ENCODE peak calls at places on chromosomes 13 and 19, in five cellular contexts. One of them, this sample, is unnamed.
A peak's percentile ranks its signal among the peaks of the same experiment; 100 is the strongest.

GRCh38 chr19:12715102-12715501 is 8.6 kb downstream of the TNPO2 start:
- DNase-seq in upper lobe of left lung: no peak
- DNase-seq in IMR-90: no peak
- DNase-seq in cardiac muscle cell: no peak
- DNase-seq in kidney: no peak
- DNase-seq in this sample: no peak

GRCh38 chr13:112592647-112593046 is 4.7 kb upstream of the TUBGCP3 start:
- DNase-seq in upper lobe of left lung: no peak
- DNase-seq in IMR-90: no peak
- DNase-seq in cardiac muscle cell: no peak
- DNase-seq in kidney: peak; percentile 77
- DNase-seq in this sample: no peak

GRCh38 chr19:14182481-14182880 is 23.5 kb downstream of the ADGRL1 start:
- DNase-seq in upper lobe of left lung: no peak
- DNase-seq in IMR-90: no peak
- DNase-seq in cardiac muscle cell: no peak
- DNase-seq in kidney: no peak
- DNase-seq in this sample: no peak

GRCh38 chr19:8308891-8309291 is 733 bp upstream of the CD320 start:
- DNase-seq in upper lobe of left lung: no peak
- DNase-seq in IMR-90: no peak
- DNase-seq in cardiac muscle cell: no peak
- DNase-seq in kidney: peak; percentile 36
- DNase-seq in this sample: no peak

GRCh38 chr19:50720181-50720920 is 749 bp upstream of the SHANK1 start:
- DNase-seq in upper lobe of left lung: no peak
- DNase-seq in IMR-90: no peak
- DNase-seq in cardiac muscle cell: no peak
- DNase-seq in kidney: no peak
- DNase-seq in this sample: no peak

GRCh38 chr13:44393391-44393790 is 19.8 kb downstream of the SERP2 start:
- DNase-seq in upper lobe of left lung: no peak
- DNase-seq in IMR-90: no peak
- DNase-seq in cardiac muscle cell: no peak
- DNase-seq in kidney: peak; percentile 87
- DNase-seq in this sample: no peak

GRCh38 chr19:6529351-6529750 is 1.5 kb upstream of the TNFSF9 start:
- DNase-seq in upper lobe of left lung: no peak
- DNase-seq in IMR-90: no peak
- DNase-seq in cardiac muscle cell: no peak
- DNase-seq in kidney: no peak
- DNase-seq in this sample: no peak

GRCh38 chr13:24684600-24684998 is 4.4 kb downstream of the ATP12A start:
- DNase-seq in upper lobe of left lung: no peak
- DNase-seq in IMR-90: no peak
- DNase-seq in cardiac muscle cell: no peak
- DNase-seq in kidney: no peak
- DNase-seq in this sample: peak; percentile 71

GRCh38 chr13:107650081-107650701 is 565.1 kb downstream of the LIG4 start:
- DNase-seq in upper lobe of left lung: peak; percentile 40
- DNase-seq in IMR-90: peak; percentile 62
- DNase-seq in cardiac muscle cell: peak; percentile 74
- DNase-seq in kidney: peak; percentile 58
- DNase-seq in this sample: peak; percentile 64

GRCh38 chr13:92589955-92590354 is 636.7 kb upstream of the GPC6 start:
- DNase-seq in upper lobe of left lung: no peak
- DNase-seq in IMR-90: no peak
- DNase-seq in cardiac muscle cell: no peak
- DNase-seq in kidney: no peak
- DNase-seq in this sample: no peak

GRCh38 chr13:24032674-24033073 is 127.8 kb upstream of the SPATA13 start:
- DNase-seq in upper lobe of left lung: no peak
- DNase-seq in IMR-90: peak; percentile 34
- DNase-seq in cardiac muscle cell: no peak
- DNase-seq in kidney: no peak
- DNase-seq in this sample: no peak

GRCh38 chr13:76887070-76887563 is 912 bp upstream of the KCTD12 start:
- DNase-seq in upper lobe of left lung: no peak
- DNase-seq in IMR-90: no peak
- DNase-seq in cardiac muscle cell: peak; percentile 79
- DNase-seq in kidney: no peak
- DNase-seq in this sample: no peak

GRCh38 chr19:29499261-29499920 is 26.4 kb upstream of the VSTM2B start:
- DNase-seq in upper lobe of left lung: peak; percentile 14
- DNase-seq in IMR-90: no peak
- DNase-seq in cardiac muscle cell: no peak
- DNase-seq in kidney: no peak
- DNase-seq in this sample: no peak

GRCh38 chr19:10773969-10774368 is 56.1 kb downstream of the DNM2 start:
- DNase-seq in upper lobe of left lung: no peak
- DNase-seq in IMR-90: no peak
- DNase-seq in cardiac muscle cell: no peak
- DNase-seq in kidney: no peak
- DNase-seq in this sample: no peak

GRCh38 chr13:99740261-99740979 is 231.1 kb downstream of the ZIC5 start:
- DNase-seq in upper lobe of left lung: no peak
- DNase-seq in IMR-90: no peak
- DNase-seq in cardiac muscle cell: no peak
- DNase-seq in kidney: no peak
- DNase-seq in this sample: no peak

GRCh38 chr19:843836-844299 is 3.1 kb downstream of the PRTN3 start:
- DNase-seq in upper lobe of left lung: no peak
- DNase-seq in IMR-90: no peak
- DNase-seq in cardiac muscle cell: no peak
- DNase-seq in kidney: no peak
- DNase-seq in this sample: no peak

GRCh38 chr19:30111051-30111450 is 169.0 kb downstream of the URI1 start:
- DNase-seq in upper lobe of left lung: no peak
- DNase-seq in IMR-90: no peak
- DNase-seq in cardiac muscle cell: no peak
- DNase-seq in kidney: no peak
- DNase-seq in this sample: peak; percentile 27

GRCh38 chr19:56840452-56841193 is at the start of the genes PEG3 and ZIM2:
- DNase-seq in upper lobe of left lung: peak; percentile 29
- DNase-seq in IMR-90: no peak
- DNase-seq in cardiac muscle cell: no peak
- DNase-seq in kidney: peak; percentile 90
- DNase-seq in this sample: peak; percentile 92

GRCh38 chr13:74562381-74562780 is 428.2 kb upstream of the KLF12 start:
- DNase-seq in upper lobe of left lung: no peak
- DNase-seq in IMR-90: peak; percentile 1
- DNase-seq in cardiac muscle cell: no peak
- DNase-seq in kidney: no peak
- DNase-seq in this sample: no peak

GRCh38 chr13:42211704-42212103 is 60.2 kb upstream of the AKAP11 start:
- DNase-seq in upper lobe of left lung: no peak
- DNase-seq in IMR-90: peak; percentile 64
- DNase-seq in cardiac muscle cell: no peak
- DNase-seq in kidney: no peak
- DNase-seq in this sample: peak; percentile 12

GRCh38 chr13:99327761-99328160 is 20.6 kb upstream of the GPR183 start:
- DNase-seq in upper lobe of left lung: no peak
- DNase-seq in IMR-90: no peak
- DNase-seq in cardiac muscle cell: no peak
- DNase-seq in kidney: no peak
- DNase-seq in this sample: no peak

GRCh38 chr13:73922728-73923393 is 211.3 kb downstream of the KLF12 start:
- DNase-seq in upper lobe of left lung: no peak
- DNase-seq in IMR-90: peak; percentile 58
- DNase-seq in cardiac muscle cell: no peak
- DNase-seq in kidney: no peak
- DNase-seq in this sample: no peak

GRCh38 chr19:33518541-33518940 is 3.0 kb downstream of the PEPD start:
- DNase-seq in upper lobe of left lung: no peak
- DNase-seq in IMR-90: no peak
- DNase-seq in cardiac muscle cell: no peak
- DNase-seq in kidney: no peak
- DNase-seq in this sample: no peak

GRCh38 chr19:17497149-17497798 is 14.2 kb upstream of the PGLS start:
- DNase-seq in upper lobe of left lung: no peak
- DNase-seq in IMR-90: no peak
- DNase-seq in cardiac muscle cell: no peak
- DNase-seq in kidney: no peak
- DNase-seq in this sample: no peak

GRCh38 chr19:21483589-21484170 is 21.7 kb upstream of the ZNF429 start:
- DNase-seq in upper lobe of left lung: peak; percentile 56
- DNase-seq in IMR-90: no peak
- DNase-seq in cardiac muscle cell: peak; percentile 37
- DNase-seq in kidney: no peak
- DNase-seq in this sample: peak; percentile 3
- H3K4me1 ChIP-seq in upper lobe of left lung: no peaks in the 10 kb centered on the region
- H3K4me1 ChIP-seq in IMR-90: no peaks in the 10 kb centered on the region
- H3K4me1 ChIP-seq in cardiac muscle cell: no peaks in the 10 kb centered on the region
- H3K4me1 ChIP-seq in kidney: no peaks in the 10 kb centered on the region
- H3K4me1 ChIP-seq in this sample: no peaks in the 10 kb centered on the region

DNA sequence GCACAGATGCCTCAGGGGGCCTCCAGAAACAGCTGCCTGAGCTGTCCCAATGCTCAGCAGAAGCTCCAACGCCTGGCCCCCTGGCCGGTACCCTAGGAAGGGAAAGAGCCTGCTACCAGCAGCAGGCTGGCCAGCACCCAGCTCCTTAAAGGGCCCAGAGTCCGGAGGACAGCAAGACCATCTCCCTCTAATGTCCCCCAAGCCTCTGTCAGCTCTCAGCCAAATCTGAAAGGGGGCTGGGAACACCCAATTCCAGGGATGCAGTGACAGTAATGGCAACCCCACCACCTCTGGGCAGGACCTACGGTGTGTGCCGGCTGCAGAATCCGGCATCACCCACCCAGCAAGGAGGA is 4.2 kb downstream of the PPP6R1 start:
- DNase-seq in upper lobe of left lung: no peak
- DNase-seq in IMR-90: no peak
- DNase-seq in cardiac muscle cell: no peak
- DNase-seq in kidney: no peak
- DNase-seq in this sample: no peak
- H3K4me1 ChIP-seq in upper lobe of left lung: peaks cover 83% of the 10 kb centered on the region
- H3K4me1 ChIP-seq in IMR-90: peaks cover 15% of the 10 kb centered on the region
- H3K4me1 ChIP-seq in cardiac muscle cell: peaks cover 12% of the 10 kb centered on the region
- H3K4me1 ChIP-seq in kidney: peaks cover 37% of the 10 kb centered on the region
- H3K4me1 ChIP-seq in this sample: peaks cover 19% of the 10 kb centered on the region

DNA sequence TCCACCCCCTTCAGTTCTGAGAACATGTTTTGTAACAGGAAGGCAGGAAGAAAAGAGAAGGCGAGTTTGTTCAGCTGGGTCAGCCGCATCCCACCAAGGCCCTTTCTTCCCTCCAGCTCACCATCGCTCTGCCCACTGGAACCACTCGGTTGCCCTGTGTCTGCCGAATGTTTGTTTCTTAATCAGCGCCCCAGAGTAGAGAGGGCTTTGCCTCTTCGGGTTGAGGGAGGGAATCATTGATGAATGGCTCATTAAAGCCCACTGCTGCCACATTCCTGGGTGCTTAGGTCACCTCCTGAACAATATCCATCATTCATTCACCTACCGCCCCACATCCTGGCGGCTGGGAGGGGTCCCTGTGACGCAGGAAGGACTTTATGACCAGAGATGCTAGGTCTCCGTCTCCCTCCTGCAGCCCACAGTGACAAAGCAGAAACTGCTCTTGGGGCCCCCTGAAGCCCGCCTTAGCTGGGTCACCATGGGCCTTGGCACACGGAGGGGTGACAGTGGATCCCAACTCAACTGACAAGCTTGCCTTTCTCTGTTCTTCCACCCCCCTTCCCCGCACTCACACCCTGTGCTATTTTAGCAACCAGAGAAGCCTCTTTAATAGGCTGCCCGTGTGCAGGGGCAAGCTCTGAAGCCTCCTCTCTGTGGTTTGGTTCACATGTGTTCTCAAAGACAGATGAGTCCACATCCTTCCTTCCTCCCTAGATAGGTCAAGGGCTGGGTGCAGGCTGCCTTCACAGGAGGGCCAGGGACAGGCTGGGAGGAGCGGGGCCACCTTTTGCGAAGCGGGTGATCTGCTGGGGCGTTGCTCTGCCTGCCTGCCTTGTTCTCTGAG is 46.2 kb downstream of the ACTN4 start:
- DNase-seq in upper lobe of left lung: peak; percentile 50
- DNase-seq in IMR-90: peak; percentile 63
- DNase-seq in cardiac muscle cell: no peak
- DNase-seq in kidney: no peak
- DNase-seq in this sample: peak; percentile 77
- H3K4me1 ChIP-seq in upper lobe of left lung: peaks cover 100% of the 10 kb centered on the region
- H3K4me1 ChIP-seq in IMR-90: peaks cover 24% of the 10 kb centered on the region
- H3K4me1 ChIP-seq in cardiac muscle cell: peaks cover 23% of the 10 kb centered on the region
- H3K4me1 ChIP-seq in kidney: peaks cover 77% of the 10 kb centered on the region
- H3K4me1 ChIP-seq in this sample: peaks cover 19% of the 10 kb centered on the region

GRCh38 chr19:18653853-18654252 is 17.0 kb downstream of the KLHL26 start:
- DNase-seq in upper lobe of left lung: no peak
- DNase-seq in IMR-90: no peak
- DNase-seq in cardiac muscle cell: no peak
- DNase-seq in kidney: no peak
- DNase-seq in this sample: no peak
- H3K4me1 ChIP-seq in upper lobe of left lung: peaks cover 22% of the 10 kb centered on the region
- H3K4me1 ChIP-seq in IMR-90: peaks cover 42% of the 10 kb centered on the region
- H3K4me1 ChIP-seq in cardiac muscle cell: peaks cover 19% of the 10 kb centered on the region
- H3K4me1 ChIP-seq in kidney: peaks cover 31% of the 10 kb centered on the region
- H3K4me1 ChIP-seq in this sample: peaks cover 10% of the 10 kb centered on the region

This sample was measured in A673.